ENCODE peak calls at places on chromosomes 12 and 14, in six cellular contexts. P is HL-60, A is left lung, G is thyroid gland, U is psoas muscle, B is body of pancreas. C is an unnamed sample. For H3K27me3, the result is how much of the 10 kb centered on the place peaks cover.

GRCh38 chr12:30794020-30794419 is 39.3 kb upstream of the CAPRIN2 start:
- DNase-seq in G (no peak), B (no peak), A (no peak), U (no peak), P (no peak), C (no peak)

GRCh38 chr14:90795744-90796143 is 20.5 kb downstream of the TTC7B start:
- DNase-seq in P (no peak), A (no peak), U (peak), B (no peak), G (no peak), C (no peak)

GRCh38 chr14:64812412-64812811 is 67.3 kb downstream of the SPTB start:
- DNase-seq in U (peak), A (no peak), B (peak), G (peak), P (no peak), C (no peak)

GRCh38 chr14:48731260-48731659 is 854.9 kb downstream of the RPS29 start:
- DNase-seq in P (no peak), B (no peak), A (no peak), U (no peak), G (no peak), C (no peak)

GRCh38 chr12:4379410-4379809 is at the start of gene FGF23:
- DNase-seq in A (no peak), B (no peak), G (no peak), U (no peak), P (no peak), C (peak)

GRCh38 chr12:110874351-110874750 is 27.6 kb downstream of the CCDC63 start:
- DNase-seq in B (no peak), G (no peak), A (no peak), P (no peak), U (no peak), C (no peak)

GRCh38 chr12:121915841-121916321 is 2.5 kb upstream of the CFAP251 start:
- DNase-seq in G (no peak), P (no peak), B (no peak), U (no peak), A (no peak), C (no peak)

GRCh38 chr12:102169922-102170698 is 27.5 kb downstream of the PMCH start:
- DNase-seq in P (no peak), A (no peak), G (peak), U (no peak), B (peak), C (no peak)

GRCh38 chr12:75820848-75821578 is 210.6 kb downstream of the PHLDA1 start:
- DNase-seq in G (peak), P (no peak), U (peak), B (no peak), A (no peak), C (peak)

GRCh38 chr14:79051711-79052094 is 881.5 kb downstream of the NRXN3 start:
- DNase-seq in U (no peak), G (no peak), P (no peak), A (no peak), B (no peak), C (no peak)

GRCh38 chr14:100193417-100194357 is 34.2 kb upstream of the DEGS2 start:
- DNase-seq in A (no peak), B (peak), U (no peak), G (peak), P (peak), C (no peak)

GRCh38 chr14:87468531-87468930 is 524.5 kb downstream of the GALC start:
- DNase-seq in G (no peak), P (no peak), A (no peak), B (no peak), U (no peak), C (no peak)

GRCh38 chr14:102902523-102903247 is 19.8 kb upstream of the AMN start:
- DNase-seq in P (no peak), B (no peak), U (no peak), G (no peak), A (no peak), C (no peak)

GRCh38 chr14:103031956-103032355 is 25.4 kb downstream of the CDC42BPB start:
- DNase-seq in G (no peak), P (no peak), B (peak), A (no peak), U (no peak), C (no peak)

GRCh38 chr12:95022477-95022876 is 19.0 kb upstream of the NDUFA12 start:
- DNase-seq in P (no peak), G (peak), U (no peak), B (no peak), A (no peak), C (no peak)

GRCh38 chr12:57744194-57744776 is 554 bp upstream of the TSPAN31 start:
- DNase-seq in A (no peak), B (peak), P (peak), U (peak), G (peak), C (peak)

GRCh38 chr12:43115441-43116160 is 436.4 kb downstream of the ADAMTS20 start:
- DNase-seq in P (no peak), A (no peak), G (no peak), B (no peak), U (no peak), C (no peak)

GRCh38 chr12:55927588-55928502 is at the start of gene PYM1:
- DNase-seq in A (peak), P (peak), B (peak), G (peak), U (peak), C (peak)

GRCh38 chr14:99191663-99192621 is 80.1 kb downstream of the BCL11B start:
- DNase-seq in U (peak), G (peak), B (peak), P (no peak), A (peak), C (peak)

GRCh38 chr12:89345830-89346740 is 6.2 kb downstream of the DUSP6 start:
- DNase-seq in U (peak), P (peak), A (peak), G (peak), B (peak), C (peak)

GRCh38 chr12:111066744-111067437 is 146.5 kb upstream of the MYL2 start:
- DNase-seq in P (no peak), A (no peak), B (no peak), G (no peak), U (no peak), C (no peak)

GRCh38 chr12:103505371-103506236 is 9.8 kb upstream of the C12orf42 start:
- DNase-seq in P (no peak), A (no peak), G (no peak), U (no peak), B (no peak), C (no peak)

GRCh38 chr12:19190292-19191031 is 60.9 kb downstream of the PLEKHA5 start:
- DNase-seq in G (no peak), U (no peak), A (no peak), P (peak), B (no peak), C (no peak)

GRCh38 chr14:96056509-96057422 is 17.6 kb downstream of the C14orf132 start:
- DNase-seq in P (no peak), U (no peak), A (no peak), G (no peak), B (no peak), C (no peak)

GRCh38 chr12:82299617-82300016 is 58.6 kb downstream of the CCDC59 start:
- DNase-seq in P (no peak), G (no peak), B (no peak), A (no peak), U (no peak), C (no peak)

GRCh38 chr14:100052819-100053218 is 12.4 kb upstream of the EVL start:
- DNase-seq in U (no peak), G (no peak), P (no peak), A (no peak), B (no peak), C (no peak)

GRCh38 chr12:57838594-57839302 is 7.8 kb downstream of the CTDSP2 start:
- DNase-seq in G (no peak), A (no peak), U (no peak), P (peak), B (no peak), C (no peak)

GRCh38 chr12:28110329-28110728 is 79.9 kb upstream of the CCDC91 start:
- DNase-seq in G (no peak), A (no peak), U (no peak), B (no peak), P (peak), C (no peak)

GRCh38 chr12:47988073-47989022 is 15.9 kb downstream of the COL2A1 start:
- DNase-seq in P (no peak), A (no peak), G (no peak), U (no peak), B (no peak), C (no peak)

GRCh38 chr12:66668311-66668710 is 10.6 kb downstream of the GRIP1 start:
- DNase-seq in P (no peak), A (no peak), B (peak), G (no peak), U (no peak), C (no peak)

GRCh38 chr12:101855364-101855884 is 22.0 kb upstream of the DRAM1 start:
- DNase-seq in A (no peak), B (no peak), P (peak), U (no peak), G (no peak), C (no peak)

GRCh38 chr14:60544659-60545058 is 35.7 kb downstream of the SIX6 start:
- DNase-seq in U (no peak), B (no peak), A (no peak), P (no peak), G (no peak), C (no peak)

GRCh38 chr14:26200675-26201074 is 397.2 kb downstream of the NOVA1 start:
- DNase-seq in A (no peak), B (no peak), G (no peak), P (no peak), U (no peak), C (no peak)

GRCh38 chr14:103362780-103363179 is 22.4 kb upstream of the MARK3 start:
- DNase-seq in B (no peak), U (no peak), A (no peak), G (no peak), P (no peak), C (no peak)

GRCh38 chr14:81819344-81819743 is 285.7 kb upstream of the SEL1L start:
- DNase-seq in B (no peak), G (no peak), P (no peak), A (no peak), U (no peak), C (no peak)

GRCh38 chr14:103520657-103521437 is 1.8 kb downstream of the CKB start:
- DNase-seq in U (peak), P (peak), A (peak), G (peak), B (peak), C (peak)

GRCh38 chr14:71739273-71739990 is 192.8 kb upstream of the RGS6 start:
- DNase-seq in P (no peak), A (no peak), G (no peak), B (peak), U (no peak), C (no peak)

GRCh38 chr12:125262866-125263265 is 197.6 kb downstream of the AACS start:
- DNase-seq in G (no peak), U (no peak), B (no peak), A (no peak), P (no peak), C (no peak)

DNA sequence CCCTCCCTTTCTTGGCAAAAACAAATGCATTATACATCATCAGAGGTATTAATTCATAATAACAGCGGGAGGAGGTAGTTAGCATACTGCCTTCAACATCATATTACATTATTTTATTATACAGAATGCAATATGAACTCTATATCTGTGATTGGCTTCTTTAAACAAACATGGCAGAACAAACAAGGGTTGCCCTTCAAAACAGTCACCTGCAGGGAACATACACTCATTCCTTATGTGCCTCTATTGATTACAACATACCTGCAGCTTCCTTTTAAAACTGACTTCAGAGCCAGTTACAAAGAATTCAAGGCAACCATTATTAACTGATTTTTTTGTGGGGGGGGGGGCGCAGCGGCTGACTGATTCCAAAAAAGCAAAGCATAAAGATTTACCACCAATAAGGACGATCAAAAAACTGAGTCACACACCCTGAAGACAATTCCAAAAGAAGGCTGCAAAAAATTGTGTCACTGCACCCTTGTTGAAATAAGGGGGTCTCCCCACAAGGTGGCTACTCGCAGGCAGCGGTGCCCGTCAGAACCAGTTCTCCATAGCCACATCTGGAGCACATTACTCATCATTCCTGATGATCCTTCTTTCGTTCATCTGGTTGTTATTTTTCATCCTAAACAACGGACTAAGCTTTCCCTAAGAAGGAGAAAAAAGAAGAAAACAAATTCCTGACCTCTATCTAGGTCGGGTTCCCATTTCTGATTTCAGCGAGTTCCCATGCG is 51.8 kb downstream of the SMUG1 start:
- DNase-seq in P (no peak), A (no peak), G (no peak), B (no peak), U (no peak), C (no peak)
- H3K27me3 ChIP-seq in P (under half), A (half or more), G (under half), B (under half), U (under half), C (half or more)

GRCh38 chr12:114420553-114420952 is 14.6 kb upstream of the TBX5 start:
- DNase-seq in G (no peak), P (no peak), U (no peak), B (no peak), A (no peak), C (no peak)

GRCh38 chr12:114430306-114430705 is 24.4 kb upstream of the TBX5 start:
- DNase-seq in A (no peak), P (no peak), G (no peak), U (no peak), B (no peak), C (no peak)

DNA sequence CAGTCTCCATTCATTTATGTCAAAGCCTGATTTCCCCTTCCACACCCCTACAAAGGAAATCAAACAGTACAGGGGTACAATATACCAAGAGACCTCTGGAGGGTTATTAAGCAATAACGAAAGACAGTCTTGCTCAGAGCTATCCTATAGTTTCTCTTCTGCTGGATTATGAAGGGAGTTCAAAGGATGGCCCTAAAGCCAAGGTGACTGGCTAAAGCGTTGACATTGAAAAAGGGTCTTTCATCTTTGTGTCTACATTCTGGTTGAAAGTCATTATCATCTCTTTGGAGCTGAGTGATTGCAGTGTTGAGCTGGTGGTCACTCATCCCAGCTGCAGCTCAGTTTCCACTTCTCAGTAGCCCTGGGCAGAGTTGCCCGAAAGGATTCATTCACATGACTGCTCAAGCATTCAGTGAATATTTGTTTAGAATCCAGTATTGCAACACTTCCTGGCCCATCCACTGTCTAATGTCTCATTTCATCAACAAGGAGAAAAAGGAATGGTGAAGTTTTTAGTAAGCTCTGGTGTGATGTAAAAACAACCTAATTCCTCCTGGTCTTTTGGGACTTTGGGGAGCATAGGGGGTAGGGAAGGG is 19.2 kb upstream of the TBX5 start:
- DNase-seq in A (no peak), G (no peak), B (no peak), U (no peak), P (no peak), C (no peak)
- H3K27me3 ChIP-seq in A (under half), G (under half), B (under half), U (under half), P (under half), C (under half)

DNA sequence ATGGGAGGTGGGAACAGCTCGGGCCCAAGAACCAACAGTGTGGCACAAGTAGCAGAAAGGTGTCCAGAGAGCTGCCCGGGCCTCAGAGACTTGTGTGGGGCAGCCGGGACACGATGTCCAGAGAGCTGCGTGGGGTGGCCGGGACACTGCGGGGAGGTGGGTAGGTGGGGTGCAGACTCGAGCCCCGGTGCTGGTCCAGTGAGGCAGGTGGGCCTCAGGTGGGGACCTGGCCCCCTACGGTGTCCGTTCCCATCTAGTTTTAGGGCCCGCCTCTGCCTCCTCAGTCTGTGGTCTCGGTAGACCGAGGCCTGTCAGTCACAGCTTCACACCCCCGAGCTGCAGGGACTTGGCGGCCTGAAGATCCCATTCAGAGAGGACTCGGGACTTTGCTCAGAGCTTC is 6.3 kb upstream of the FBRSL1 start:
- DNase-seq in G (no peak), P (no peak), U (peak), A (peak), B (no peak), C (peak)
- H3K27me3 ChIP-seq in G (under half), P (under half), U (under half), A (under half), B (under half), C (under half)

GRCh38 chr12:49349266-49349665 is 2.6 kb downstream of the DNAJC22 start:
- DNase-seq in U (no peak), B (no peak), P (no peak), A (no peak), G (no peak), C (no peak)
- H3K27me3 ChIP-seq in U (under half), B (under half), P (under half), A (half or more), G (under half), C (under half)

DNA sequence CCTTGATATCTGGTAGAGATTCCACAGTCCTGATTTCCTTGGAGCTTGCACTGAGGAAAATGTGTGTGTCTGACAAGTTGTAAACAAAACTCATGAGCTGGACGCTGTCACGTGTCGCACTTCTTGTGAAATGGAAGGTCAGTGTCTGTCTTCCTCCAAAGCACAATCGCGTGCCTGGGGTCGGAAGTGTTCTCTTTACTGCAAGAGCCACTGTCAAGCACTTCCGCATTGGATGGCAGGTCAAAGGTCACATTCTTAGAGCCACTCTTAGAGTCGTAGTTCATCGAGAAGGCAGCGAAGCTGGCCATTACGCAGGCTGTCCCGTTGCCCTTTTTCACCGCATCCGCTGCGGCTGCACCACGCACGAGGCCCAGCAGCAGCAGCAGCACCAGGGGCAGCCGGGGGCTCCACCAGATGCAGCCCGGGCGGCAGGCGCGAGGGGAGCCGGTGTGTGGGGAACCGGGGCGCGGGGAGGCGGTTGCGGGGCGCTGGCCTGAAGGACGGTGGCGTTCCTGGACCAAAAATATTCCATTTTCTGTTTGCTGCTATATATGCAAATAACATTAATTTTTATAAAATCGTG is 45.0 kb downstream of the LRTM2 start:
- DNase-seq in A (no peak), U (no peak), P (no peak), B (no peak), G (no peak), C (no peak)
- H3K27me3 ChIP-seq in A (under half), U (under half), P (under half), B (under half), G (under half), C (under half)

GRCh38 chr12:54047964-54048303 is 5.7 kb upstream of the HOXC4 start:
- DNase-seq in B (no peak), U (no peak), G (no peak), A (no peak), P (no peak), C (no peak)
- H3K27me3 ChIP-seq in B (under half), U (under half), G (half or more), A (half or more), P (half or more), C (half or more)

DNA sequence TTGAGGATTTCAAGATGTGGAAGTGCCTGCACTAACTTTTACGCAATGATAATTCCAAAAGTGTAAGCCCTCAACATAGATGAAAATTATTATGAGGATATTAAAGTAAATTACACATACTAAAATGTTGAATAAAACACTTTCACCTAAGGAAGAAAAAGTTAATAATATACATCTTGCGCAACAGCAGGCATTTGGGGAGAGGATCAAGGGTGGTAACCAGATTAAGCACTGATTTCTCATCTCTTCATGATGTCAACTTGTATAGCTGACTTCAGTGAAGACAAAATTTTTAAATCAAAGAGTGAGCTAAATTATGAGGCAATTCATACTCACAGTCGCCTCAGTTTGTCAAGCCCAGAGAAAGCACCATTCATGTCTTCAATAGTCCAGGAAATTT is 33.8 kb downstream of the LRIG3 start:
- DNase-seq in U (no peak), G (no peak), B (no peak), P (no peak), A (no peak), C (no peak)
- H3K27me3 ChIP-seq in U (under half), G (under half), B (under half), P (under half), A (under half), C (under half)

DNA sequence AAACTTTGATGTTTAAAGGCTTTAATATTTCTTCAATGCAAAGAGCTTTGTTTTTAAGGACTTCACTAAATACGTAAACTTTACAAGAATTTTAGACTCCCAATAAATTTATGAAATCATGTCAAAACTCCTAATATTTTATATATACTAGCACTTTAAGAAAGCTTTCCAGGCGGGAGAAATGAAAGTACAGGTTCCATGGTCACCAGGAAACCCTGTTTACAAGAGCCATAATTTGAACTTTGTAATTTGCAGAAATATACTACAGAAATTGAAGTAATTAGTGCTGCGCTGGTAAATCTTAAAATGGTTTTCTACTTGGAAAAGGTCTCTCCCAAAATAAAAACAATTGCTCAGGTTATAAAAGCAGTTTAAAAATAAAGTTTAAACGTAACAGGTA is 8.8 kb downstream of the CCDC92 start:
- DNase-seq in G (no peak), U (no peak), A (no peak), B (no peak), P (no peak), C (no peak)
- H3K27me3 ChIP-seq in G (under half), U (under half), A (under half), B (under half), P (under half), C (under half)